ENCODE peak calls at places on chromosomes 5 and 9, in eight cellular contexts. J is A549, L is suprapubic skin, F is tibial nerve, Z is stomach, D is ovary, P is K562, K is HepG2. I is an unnamed sample.
A peak's percentile ranks its signal among the peaks of the same experiment; 100 is the strongest.

GRCh38 chr9:95836072-95836471 is 39.4 kb upstream of the ERCC6L2 start:
- DNase-seq in J (no peak), L (no peak), F (no peak), K (no peak), Z (no peak), P (no peak), D (no peak), I (no peak)

GRCh38 chr9:115668506-115668905 is 485.1 kb upstream of the PAPPA start:
- DNase-seq in Z (no peak), D (no peak), J (peak; percentile 51), F (no peak), P (no peak), K (no peak), L (no peak), I (no peak)

GRCh38 chr5:96074460-96075254 is 113.0 kb upstream of the ELL2 start:
- DNase-seq in K (peak; percentile 41), P (no peak), F (no peak), D (no peak), L (no peak), J (no peak), Z (no peak), I (no peak)

GRCh38 chr9:16870606-16871357 is at the start of gene BNC2:
- DNase-seq in F (peak; percentile 36), J (peak; percentile 62), L (no peak), K (no peak), D (peak; percentile 76), P (no peak), Z (no peak), I (no peak)

GRCh38 chr9:135968601-135969000 is 7.4 kb upstream of the UBAC1 start:
- DNase-seq in L (no peak), Z (no peak), P (no peak), J (no peak), K (no peak), F (no peak), D (no peak), I (no peak)

GRCh38 chr9:135402048-135402738 is 77.4 kb upstream of the PPP1R26 start:
- DNase-seq in K (no peak), P (no peak), Z (no peak), J (no peak), L (no peak), D (no peak), F (no peak), I (no peak)

GRCh38 chr9:71854811-71855210 is 56.2 kb downstream of the ABHD17B start:
- DNase-seq in L (no peak), J (no peak), D (no peak), K (no peak), P (no peak), F (no peak), Z (no peak), I (no peak)

GRCh38 chr5:61631438-61631941 is 299.4 kb downstream of the ZSWIM6 start:
- DNase-seq in D (peak; percentile 34), L (no peak), P (no peak), J (no peak), Z (no peak), K (no peak), F (peak; percentile 39), I (no peak)

GRCh38 chr5:116554764-116555163 is 19.9 kb downstream of the SEMA6A start:
- DNase-seq in F (no peak), P (no peak), K (peak; percentile 44), J (no peak), Z (no peak), L (no peak), D (no peak), I (no peak)
- H3K27ac ChIP-seq in F (peak overlapping the region; percentile 40), P (no peak overlapping the region), K (no peak overlapping the region), J (no peak overlapping the region), Z (no peak overlapping the region), L (no peak overlapping the region), D (no peak overlapping the region), I (peak overlapping the region; percentile 30)

GRCh38 chr5:157651011-157651611 is 1.1 kb downstream of the SOX30 start:
- DNase-seq in P (no peak), D (no peak), F (no peak), J (no peak), Z (no peak), K (no peak), L (no peak), I (no peak)

GRCh38 chr5:157648275-157648990 is 3.8 kb downstream of the SOX30 start:
- DNase-seq in J (no peak), L (no peak), D (no peak), Z (no peak), K (no peak), F (no peak), P (no peak), I (no peak)

GRCh38 chr5:157652377-157652692 is at the start of gene SOX30:
- DNase-seq in L (no peak), Z (no peak), J (no peak), F (no peak), P (no peak), D (no peak), K (peak; percentile 7), I (no peak)

GRCh38 chr5:157649091-157649490 is 3.1 kb downstream of the SOX30 start:
- DNase-seq in F (no peak), D (no peak), L (no peak), K (no peak), J (no peak), Z (no peak), P (no peak), I (no peak)

DNA sequence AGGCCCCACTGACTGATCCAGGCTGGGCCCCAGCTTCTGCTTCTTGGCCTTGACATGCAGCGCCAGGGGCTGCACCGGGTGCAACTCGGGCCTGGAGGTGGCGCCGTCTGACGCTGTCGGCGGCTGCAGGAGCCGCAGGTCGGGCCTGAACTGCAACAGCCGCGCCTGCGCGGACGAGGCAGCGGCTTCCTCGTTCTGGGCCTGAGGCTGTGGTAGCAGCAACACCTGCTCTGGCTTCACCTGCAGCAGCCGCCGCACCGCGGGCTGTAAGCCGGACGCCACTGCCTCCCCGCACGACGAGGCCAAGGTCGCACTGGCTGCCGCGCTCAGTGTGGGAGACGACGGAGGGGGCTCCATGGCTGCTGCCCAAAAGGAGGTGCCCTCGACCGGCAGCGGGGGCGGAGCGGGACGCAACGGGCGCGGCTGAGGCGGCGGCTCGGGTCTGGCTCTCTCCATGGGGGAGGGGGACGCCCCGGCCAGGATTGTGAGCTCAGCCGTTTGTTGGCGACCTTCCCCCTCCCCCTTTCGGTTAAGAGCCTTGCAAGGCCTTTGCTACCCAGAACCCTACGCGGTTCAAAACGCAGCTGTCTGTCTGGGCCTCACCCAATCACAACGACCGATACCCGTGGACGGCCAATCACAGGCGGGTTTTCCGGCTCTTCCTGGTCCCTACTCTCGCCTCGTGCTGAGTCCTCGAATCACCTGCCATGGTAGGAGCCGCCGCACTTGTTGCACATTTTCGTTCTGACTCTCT is 438 bp downstream of the SOX30 start:
- DNase-seq in P (no peak), D (peak; percentile 39), J (no peak), F (no peak), K (no peak), Z (peak; percentile 73), L (no peak), I (no peak)
- TF ChIP-seq POLR2A in P (no peak), D (no peak), J (no peak), F (no peak), K (no peak), Z (no peak), L (no peak), I (no peak)

GRCh38 chr9:123622696-123623095 is 266.7 kb downstream of the CRB2 start:
- DNase-seq in F (no peak), P (no peak), J (no peak), L (no peak), K (no peak), D (no peak), Z (no peak), I (no peak)
- TF ChIP-seq EP300 in F (no peak), P (no peak), J (no peak), L (no peak), K (no peak), D (no peak), Z (no peak), I (no peak)

GRCh38 chr5:152256580-152256979 is 148.5 kb downstream of the NMUR2 start:
- DNase-seq in P (no peak), F (no peak), J (no peak), L (no peak), D (no peak), Z (no peak), K (no peak), I (no peak)
- H3K27ac ChIP-seq in P (no peak overlapping the region), F (no peak overlapping the region), J (no peak overlapping the region), L (no peak overlapping the region), D (no peak overlapping the region), Z (no peak overlapping the region), K (no peak overlapping the region), I (no peak overlapping the region)

DNA sequence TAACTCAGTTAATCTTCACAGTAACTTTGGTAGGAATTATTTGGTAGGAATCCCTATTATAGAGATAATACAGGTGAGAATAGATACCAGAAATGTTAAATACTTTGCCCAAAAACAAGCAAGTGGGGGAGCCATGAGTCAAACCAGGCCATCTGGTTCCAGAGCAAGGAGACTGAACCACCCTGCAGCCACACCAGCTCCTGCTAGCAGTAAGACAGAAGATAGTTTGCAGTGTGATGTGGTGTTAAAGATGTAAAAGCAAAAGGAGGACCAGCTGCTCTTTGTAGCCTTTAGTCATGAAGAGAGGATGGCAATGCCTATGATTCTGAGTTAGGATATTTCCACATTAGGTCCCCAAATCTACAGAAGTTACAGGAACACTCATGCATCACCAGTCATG is 101.4 kb downstream of the PRKACG start:
- DNase-seq in D (no peak), Z (no peak), K (no peak), F (no peak), P (no peak), L (no peak), J (no peak), I (no peak)
- TF ChIP-seq POLR2A in D (no peak), Z (no peak), K (no peak), F (no peak), P (no peak), L (no peak), J (no peak), I (no peak)

GRCh38 chr9:34200092-34200491 is 21.2 kb downstream of the UBAP1 start:
- DNase-seq in Z (no peak), D (no peak), P (no peak), F (no peak), K (no peak), J (no peak), L (no peak), I (no peak)

GRCh38 chr9:34203275-34204010 is 24.6 kb downstream of the UBAP1 start:
- DNase-seq in J (no peak), F (no peak), L (no peak), P (no peak), K (no peak), D (no peak), Z (no peak), I (no peak)

GRCh38 chr9:34195143-34195542 is 16.3 kb downstream of the UBAP1 start:
- DNase-seq in Z (no peak), P (no peak), D (no peak), J (no peak), K (no peak), F (no peak), L (no peak), I (no peak)

GRCh38 chr9:34197280-34197679 is 18.4 kb downstream of the UBAP1 start:
- DNase-seq in L (no peak), F (no peak), K (no peak), P (no peak), J (no peak), D (no peak), Z (no peak), I (no peak)

GRCh38 chr9:34197756-34198711 is 19.2 kb downstream of the UBAP1 start:
- DNase-seq in D (no peak), Z (peak; percentile 45), K (no peak), P (no peak), J (peak; percentile 34), F (no peak), L (no peak), I (no peak)
- TF ChIP-seq EP300 in D (no peak), Z (no peak), K (no peak), P (no peak), J (no peak), F (no peak), L (no peak), I (no peak)

I was measured in esophagus muscularis mucosa.